ENCODE peak calls at places on chromosomes 3 and 15, in five cellular contexts. One of them, this sample, is unnamed.

GRCh38 chr3:32313723-32314473 is 75.4 kb downstream of the CMTM8 start:
- DNase-seq in heart right ventricle: no peak
- DNase-seq in NCI-H774: no peak
- DNase-seq in NCI-H2081: no peak
- DNase-seq in HCEC 1CT: peak
- DNase-seq in this sample: no peak

GRCh38 chr15:101494251-101494796 is 4.8 kb upstream of the PCSK6 start:
- DNase-seq in NCI-H2081: no peak
- DNase-seq in NCI-H774: no peak
- DNase-seq in HCEC 1CT: no peak
- DNase-seq in heart right ventricle: no peak
- DNase-seq in this sample: no peak

GRCh38 chr15:68691667-68692066 is 112.9 kb downstream of the CORO2B start:
- DNase-seq in HCEC 1CT: no peak
- DNase-seq in NCI-H774: peak
- DNase-seq in heart right ventricle: no peak
- DNase-seq in NCI-H2081: peak
- DNase-seq in this sample: peak

GRCh38 chr3:157460253-157460652 is 23.6 kb downstream of the PTX3 start:
- DNase-seq in HCEC 1CT: peak
- DNase-seq in NCI-H774: no peak
- DNase-seq in heart right ventricle: no peak
- DNase-seq in NCI-H2081: no peak
- DNase-seq in this sample: no peak

GRCh38 chr3:12286927-12287726 is 1.7 kb upstream of the PPARG start:
- DNase-seq in heart right ventricle: peak
- DNase-seq in HCEC 1CT: peak
- DNase-seq in NCI-H2081: no peak
- DNase-seq in NCI-H774: no peak
- DNase-seq in this sample: no peak

GRCh38 chr3:189410522-189410921 is 220.7 kb upstream of the TP63 start:
- DNase-seq in heart right ventricle: no peak
- DNase-seq in NCI-H2081: no peak
- DNase-seq in HCEC 1CT: no peak
- DNase-seq in NCI-H774: no peak
- DNase-seq in this sample: no peak

GRCh38 chr3:160641675-160642330 is 35.2 kb upstream of the ARL14 start:
- DNase-seq in NCI-H2081: no peak
- DNase-seq in heart right ventricle: no peak
- DNase-seq in NCI-H774: no peak
- DNase-seq in HCEC 1CT: peak
- DNase-seq in this sample: no peak

GRCh38 chr3:5213574-5213966 is 26.1 kb downstream of the EDEM1 start:
- DNase-seq in NCI-H774: no peak
- DNase-seq in heart right ventricle: no peak
- DNase-seq in NCI-H2081: no peak
- DNase-seq in HCEC 1CT: no peak
- DNase-seq in this sample: no peak

GRCh38 chr3:197364410-197365071 is 66.1 kb upstream of the DLG1 start:
- DNase-seq in heart right ventricle: no peak
- DNase-seq in HCEC 1CT: no peak
- DNase-seq in NCI-H774: no peak
- DNase-seq in NCI-H2081: no peak
- DNase-seq in this sample: no peak

GRCh38 chr3:62968128-62968527 is 92.9 kb upstream of the CADPS start:
- DNase-seq in NCI-H774: no peak
- DNase-seq in heart right ventricle: no peak
- DNase-seq in HCEC 1CT: no peak
- DNase-seq in NCI-H2081: no peak
- DNase-seq in this sample: no peak

GRCh38 chr3:136409549-136409948 is 159.4 kb downstream of the PCCB start:
- DNase-seq in NCI-H774: no peak
- DNase-seq in NCI-H2081: no peak
- DNase-seq in HCEC 1CT: no peak
- DNase-seq in heart right ventricle: no peak
- DNase-seq in this sample: no peak

GRCh38 chr3:134423153-134423552 is 48.9 kb upstream of the AMOTL2 start:
- DNase-seq in HCEC 1CT: peak
- DNase-seq in NCI-H774: peak
- DNase-seq in heart right ventricle: no peak
- DNase-seq in NCI-H2081: peak
- DNase-seq in this sample: no peak

GRCh38 chr3:123092243-123092642 is 25.4 kb downstream of the PDIA5 start:
- DNase-seq in heart right ventricle: no peak
- DNase-seq in HCEC 1CT: no peak
- DNase-seq in NCI-H2081: no peak
- DNase-seq in NCI-H774: no peak
- DNase-seq in this sample: no peak

GRCh38 chr3:64539451-64540196 is 148.2 kb downstream of the ADAMTS9 start:
- DNase-seq in NCI-H774: no peak
- DNase-seq in NCI-H2081: no peak
- DNase-seq in HCEC 1CT: peak
- DNase-seq in heart right ventricle: no peak
- DNase-seq in this sample: no peak

GRCh38 chr3:5197470-5198312 is 10.2 kb downstream of the EDEM1 start:
- DNase-seq in NCI-H2081: no peak
- DNase-seq in NCI-H774: no peak
- DNase-seq in heart right ventricle: no peak
- DNase-seq in HCEC 1CT: peak
- DNase-seq in this sample: no peak

GRCh38 chr3:144229973-144230372 is 258.4 kb downstream of the DIPK2A start:
- DNase-seq in NCI-H2081: no peak
- DNase-seq in heart right ventricle: no peak
- DNase-seq in NCI-H774: no peak
- DNase-seq in HCEC 1CT: no peak
- DNase-seq in this sample: no peak

GRCh38 chr3:156024904-156025303 is 95.5 kb upstream of the KCNAB1 start:
- DNase-seq in NCI-H2081: no peak
- DNase-seq in NCI-H774: no peak
- DNase-seq in heart right ventricle: no peak
- DNase-seq in HCEC 1CT: no peak
- DNase-seq in this sample: no peak

GRCh38 chr3:135970500-135971116 is 5.1 kb downstream of the PPP2R3A start:
- DNase-seq in NCI-H2081: no peak
- DNase-seq in HCEC 1CT: peak
- DNase-seq in heart right ventricle: no peak
- DNase-seq in NCI-H774: no peak
- DNase-seq in this sample: no peak

GRCh38 chr3:188788621-188789081 is 383.1 kb upstream of the TPRG1 start:
- DNase-seq in NCI-H2081: no peak
- DNase-seq in NCI-H774: no peak
- DNase-seq in HCEC 1CT: peak
- DNase-seq in heart right ventricle: no peak
- DNase-seq in this sample: no peak

GRCh38 chr15:31101262-31102048 is at the start of gene TRPM1:
- DNase-seq in heart right ventricle: no peak
- DNase-seq in NCI-H774: no peak
- DNase-seq in HCEC 1CT: no peak
- DNase-seq in NCI-H2081: no peak
- DNase-seq in this sample: no peak

GRCh38 chr15:25207369-25207768 is 231.5 kb downstream of the UBE3A start:
- DNase-seq in NCI-H774: no peak
- DNase-seq in NCI-H2081: no peak
- DNase-seq in heart right ventricle: no peak
- DNase-seq in HCEC 1CT: no peak
- DNase-seq in this sample: no peak

GRCh38 chr3:50562866-50563265 is 4.7 kb downstream of the C3orf18 start:
- DNase-seq in NCI-H774: no peak
- DNase-seq in NCI-H2081: no peak
- DNase-seq in heart right ventricle: no peak
- DNase-seq in HCEC 1CT: peak
- DNase-seq in this sample: no peak

GRCh38 chr3:149765762-149766334 is 13.6 kb upstream of the COMMD2 start:
- DNase-seq in heart right ventricle: no peak
- DNase-seq in HCEC 1CT: peak
- DNase-seq in NCI-H2081: peak
- DNase-seq in NCI-H774: no peak
- DNase-seq in this sample: no peak

GRCh38 chr3:32886911-32887310 is 64.5 kb upstream of the CCR4 start:
- DNase-seq in heart right ventricle: no peak
- DNase-seq in HCEC 1CT: no peak
- DNase-seq in NCI-H2081: no peak
- DNase-seq in NCI-H774: no peak
- DNase-seq in this sample: no peak

GRCh38 chr15:35271371-35272043 is 186.4 kb upstream of the NANOGP8 start:
- DNase-seq in heart right ventricle: no peak
- DNase-seq in HCEC 1CT: peak
- DNase-seq in NCI-H774: no peak
- DNase-seq in NCI-H2081: no peak
- DNase-seq in this sample: no peak

GRCh38 chr3:19901337-19901736 is 32.7 kb downstream of the EFHB start:
- DNase-seq in NCI-H2081: no peak
- DNase-seq in NCI-H774: no peak
- DNase-seq in HCEC 1CT: no peak
- DNase-seq in heart right ventricle: no peak
- DNase-seq in this sample: no peak

GRCh38 chr15:90367578-90367977 is 15.5 kb downstream of the ZNF774 start:
- DNase-seq in NCI-H2081: no peak
- DNase-seq in heart right ventricle: no peak
- DNase-seq in HCEC 1CT: no peak
- DNase-seq in NCI-H774: no peak
- DNase-seq in this sample: no peak

GRCh38 chr3:55322649-55323048 is 164.5 kb downstream of the WNT5A start:
- DNase-seq in HCEC 1CT: no peak
- DNase-seq in NCI-H774: no peak
- DNase-seq in NCI-H2081: peak
- DNase-seq in heart right ventricle: peak
- DNase-seq in this sample: no peak

GRCh38 chr3:33115024-33115768 is 1.4 kb downstream of the CRTAP start:
- DNase-seq in HCEC 1CT: peak
- DNase-seq in NCI-H2081: no peak
- DNase-seq in NCI-H774: no peak
- DNase-seq in heart right ventricle: peak
- DNase-seq in this sample: no peak

GRCh38 chr3:102163039-102163817 is 271.6 kb upstream of the ZPLD1 start:
- DNase-seq in NCI-H774: peak
- DNase-seq in HCEC 1CT: peak
- DNase-seq in heart right ventricle: peak
- DNase-seq in NCI-H2081: no peak
- DNase-seq in this sample: no peak

GRCh38 chr15:79339588-79340314 is 28.8 kb downstream of the TMED3 start:
- DNase-seq in NCI-H774: no peak
- DNase-seq in heart right ventricle: no peak
- DNase-seq in NCI-H2081: peak
- DNase-seq in HCEC 1CT: peak
- DNase-seq in this sample: no peak

GRCh38 chr3:69065318-69065964 is 13.3 kb upstream of the TMF1 start:
- DNase-seq in NCI-H2081: no peak
- DNase-seq in NCI-H774: no peak
- DNase-seq in heart right ventricle: no peak
- DNase-seq in HCEC 1CT: no peak
- DNase-seq in this sample: no peak